ENCODE peak calls at places on chromosomes 16 and 17, in four cellular contexts. One of them, this sample, is unnamed.

GRCh38 chr16:23114131-23114904 is 34.9 kb downstream of the USP31 start:
- DNase-seq in H1: no peak
- DNase-seq in HepG2: no peak
- DNase-seq in GM12878: no peak
- DNase-seq in this sample: no peak

GRCh38 chr16:16059895-16060590 is 110.6 kb downstream of the ABCC1 start:
- DNase-seq in H1: no peak
- DNase-seq in HepG2: no peak
- DNase-seq in GM12878: no peak
- DNase-seq in this sample: no peak

GRCh38 chr16:61323456-61323855 is 712.8 kb downstream of the CDH8 start:
- DNase-seq in H1: no peak
- DNase-seq in HepG2: peak; percentile 3
- DNase-seq in GM12878: no peak
- DNase-seq in this sample: no peak

GRCh38 chr16:51500306-51500705 is 349.2 kb upstream of the SALL1 start:
- DNase-seq in H1: no peak
- DNase-seq in HepG2: no peak
- DNase-seq in GM12878: no peak
- DNase-seq in this sample: no peak

GRCh38 chr17:45722161-45722560 is 62.0 kb upstream of the CRHR1 start:
- DNase-seq in H1: peak; percentile 69
- DNase-seq in HepG2: peak; percentile 58
- DNase-seq in GM12878: no peak
- DNase-seq in this sample: peak; percentile 44

GRCh38 chr17:71203953-71204352 is 916.9 kb upstream of the SOX9 start:
- DNase-seq in H1: no peak
- DNase-seq in HepG2: no peak
- DNase-seq in GM12878: no peak
- DNase-seq in this sample: no peak

GRCh38 chr17:3926860-3927627 is 10.8 kb upstream of the P2RX1 start:
- DNase-seq in H1: peak; percentile 39
- DNase-seq in HepG2: peak; percentile 23
- DNase-seq in GM12878: no peak
- DNase-seq in this sample: no peak

GRCh38 chr17:50675627-50676026 is 32.1 kb downstream of the ANKRD40 start:
- DNase-seq in H1: no peak
- DNase-seq in HepG2: no peak
- DNase-seq in GM12878: no peak
- DNase-seq in this sample: no peak

GRCh38 chr17:35257080-35257701 is 14.3 kb downstream of the SLFN5 start:
- DNase-seq in H1: no peak
- DNase-seq in HepG2: peak; percentile 7
- DNase-seq in GM12878: no peak
- DNase-seq in this sample: no peak

GRCh38 chr17:42365136-42365535 is 23.1 kb downstream of the STAT3 start:
- DNase-seq in H1: no peak
- DNase-seq in HepG2: no peak
- DNase-seq in GM12878: no peak
- DNase-seq in this sample: no peak

GRCh38 chr16:5903797-5904196 is 806.2 kb upstream of the EEF2KMT start:
- DNase-seq in H1: no peak
- DNase-seq in HepG2: no peak
- DNase-seq in GM12878: no peak
- DNase-seq in this sample: no peak

GRCh38 chr16:929227-929669 is 41.5 kb downstream of the LMF1 start:
- DNase-seq in H1: no peak
- DNase-seq in HepG2: no peak
- DNase-seq in GM12878: no peak
- DNase-seq in this sample: peak; percentile 38

GRCh38 chr17:66542967-66543525 is 240.6 kb downstream of the PRKCA start:
- DNase-seq in H1: no peak
- DNase-seq in HepG2: peak; percentile 29
- DNase-seq in GM12878: no peak
- DNase-seq in this sample: no peak

GRCh38 chr16:5928476-5929055 is 831.0 kb upstream of the EEF2KMT start:
- DNase-seq in H1: peak; percentile 47
- DNase-seq in HepG2: no peak
- DNase-seq in GM12878: no peak
- DNase-seq in this sample: peak; percentile 86

GRCh38 chr17:81294512-81295030 is 536 bp downstream of the SLC38A10 start:
- DNase-seq in H1: no peak
- DNase-seq in HepG2: no peak
- DNase-seq in GM12878: no peak
- DNase-seq in this sample: no peak

GRCh38 chr17:1617620-1618174 is 10.9 kb downstream of the SLC43A2 start:
- DNase-seq in H1: no peak
- DNase-seq in HepG2: no peak
- DNase-seq in GM12878: no peak
- DNase-seq in this sample: no peak
- TF ChIP-seq SUZ12 in H1: no peak
- TF ChIP-seq SUZ12 in HepG2: no peak
- TF ChIP-seq SUZ12 in GM12878: no peak
- TF ChIP-seq SUZ12 in this sample: no peak

DNA sequence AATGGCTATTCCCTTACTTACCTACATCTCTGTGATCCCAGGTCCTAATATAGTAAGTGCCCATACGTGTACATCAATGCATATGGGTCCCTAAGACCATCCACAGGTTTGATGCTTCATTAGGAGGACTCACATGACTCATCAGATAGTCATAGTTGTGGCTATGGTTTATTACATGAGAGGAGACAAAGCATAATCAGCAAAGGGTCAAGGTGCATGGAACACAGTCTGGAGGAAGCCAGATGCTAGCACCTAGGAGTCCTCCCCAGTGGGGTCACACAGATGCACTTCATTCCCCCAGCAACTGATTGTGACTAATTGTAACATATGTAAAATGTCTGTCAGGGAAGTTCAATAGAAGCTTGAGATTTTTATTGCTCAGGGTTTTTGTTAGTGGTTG is 42.8 kb downstream of the PHKB start:
- DNase-seq in H1: no peak
- DNase-seq in HepG2: no peak
- DNase-seq in GM12878: no peak
- DNase-seq in this sample: no peak
- TF ChIP-seq YY1 in H1: no peak
- TF ChIP-seq YY1 in HepG2: no peak
- TF ChIP-seq YY1 in GM12878: no peak
- TF ChIP-seq YY1 in this sample: no peak

GRCh38 chr17:9940826-9941225 is 35.8 kb upstream of the RCVRN start:
- DNase-seq in H1: no peak
- DNase-seq in HepG2: no peak
- DNase-seq in GM12878: no peak
- DNase-seq in this sample: no peak

GRCh38 chr17:9942885-9943284 is 37.8 kb upstream of the RCVRN start:
- DNase-seq in H1: no peak
- DNase-seq in HepG2: no peak
- DNase-seq in GM12878: no peak
- DNase-seq in this sample: no peak

GRCh38 chr17:9941305-9941704 is 36.2 kb upstream of the RCVRN start:
- DNase-seq in H1: no peak
- DNase-seq in HepG2: no peak
- DNase-seq in GM12878: no peak
- DNase-seq in this sample: no peak

GRCh38 chr17:9938764-9939163 is 33.7 kb upstream of the RCVRN start:
- DNase-seq in H1: no peak
- DNase-seq in HepG2: no peak
- DNase-seq in GM12878: no peak
- DNase-seq in this sample: no peak

DNA sequence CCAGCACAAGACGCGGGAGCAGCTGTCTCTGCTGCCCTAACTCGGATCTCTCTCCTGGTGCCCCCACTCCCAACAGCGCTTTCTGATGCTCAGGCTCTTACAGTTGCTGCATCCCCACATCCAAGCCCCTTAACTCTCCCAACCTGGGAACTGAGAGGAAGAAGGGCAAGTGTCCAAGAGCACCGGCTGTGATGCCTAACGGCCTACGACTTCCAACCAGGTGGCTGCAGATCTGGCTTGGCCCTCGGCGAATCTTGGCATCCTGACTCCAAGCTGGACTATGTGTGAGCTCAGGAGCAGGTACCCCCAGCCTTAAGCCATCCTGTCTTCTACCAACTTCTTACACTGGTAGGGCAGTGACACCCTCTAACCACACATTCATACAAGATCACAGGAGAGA is 38.3 kb upstream of the RCVRN start:
- DNase-seq in H1: no peak
- DNase-seq in HepG2: no peak
- DNase-seq in GM12878: no peak
- DNase-seq in this sample: no peak
- TF ChIP-seq SUZ12 in H1: no peak
- TF ChIP-seq SUZ12 in HepG2: no peak
- TF ChIP-seq SUZ12 in GM12878: no peak
- TF ChIP-seq SUZ12 in this sample: no peak

DNA sequence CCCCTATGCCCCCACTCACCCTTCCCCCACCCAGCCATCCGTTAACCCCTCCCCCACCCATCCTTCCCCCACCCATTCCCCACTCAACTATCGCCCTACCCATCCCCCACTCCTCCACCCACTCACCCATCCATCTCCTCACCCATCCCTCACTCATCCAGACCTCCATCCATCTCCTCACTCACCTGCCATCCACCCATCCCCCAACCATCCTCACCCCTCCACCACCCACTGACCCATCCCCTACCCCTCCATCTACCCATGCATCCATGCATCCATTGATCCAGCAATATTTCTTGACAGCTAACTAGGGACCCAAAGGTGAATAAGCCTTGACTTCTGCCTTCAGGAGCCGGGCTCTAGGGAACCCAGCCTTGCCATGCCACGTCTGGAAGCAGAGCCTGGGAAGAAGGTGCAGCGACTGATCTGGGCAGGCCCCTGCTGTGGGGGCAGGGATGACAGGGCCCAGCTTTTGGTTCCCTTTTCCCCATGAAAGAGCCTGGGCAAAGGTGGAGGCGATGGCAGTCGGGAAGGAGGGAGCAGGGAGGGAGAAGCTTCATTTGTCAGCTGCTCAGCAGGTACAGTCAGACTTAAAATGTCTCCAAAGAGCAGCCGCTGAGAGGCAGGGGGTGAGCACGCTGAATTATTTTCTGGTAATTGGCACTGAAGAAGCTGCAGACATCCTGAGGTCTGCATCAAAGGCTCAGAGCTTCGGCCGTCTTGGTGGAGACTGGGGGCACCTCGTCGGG is 23.2 kb upstream of the DOC2B start:
- DNase-seq in H1: no peak
- DNase-seq in HepG2: no peak
- DNase-seq in GM12878: no peak
- DNase-seq in this sample: no peak
- TF ChIP-seq YY1 in H1: no peak
- TF ChIP-seq YY1 in HepG2: no peak
- TF ChIP-seq YY1 in GM12878: no peak
- TF ChIP-seq YY1 in this sample: no peak

GRCh38 chr17:68383443-68384321 is 73.6 kb downstream of the WIPI1 start:
- DNase-seq in H1: no peak
- DNase-seq in HepG2: peak; percentile 99
- DNase-seq in GM12878: no peak
- DNase-seq in this sample: no peak
- TF ChIP-seq SUZ12 in H1: no peak
- TF ChIP-seq SUZ12 in HepG2: no peak
- TF ChIP-seq SUZ12 in GM12878: no peak
- TF ChIP-seq SUZ12 in this sample: no peak

DNA sequence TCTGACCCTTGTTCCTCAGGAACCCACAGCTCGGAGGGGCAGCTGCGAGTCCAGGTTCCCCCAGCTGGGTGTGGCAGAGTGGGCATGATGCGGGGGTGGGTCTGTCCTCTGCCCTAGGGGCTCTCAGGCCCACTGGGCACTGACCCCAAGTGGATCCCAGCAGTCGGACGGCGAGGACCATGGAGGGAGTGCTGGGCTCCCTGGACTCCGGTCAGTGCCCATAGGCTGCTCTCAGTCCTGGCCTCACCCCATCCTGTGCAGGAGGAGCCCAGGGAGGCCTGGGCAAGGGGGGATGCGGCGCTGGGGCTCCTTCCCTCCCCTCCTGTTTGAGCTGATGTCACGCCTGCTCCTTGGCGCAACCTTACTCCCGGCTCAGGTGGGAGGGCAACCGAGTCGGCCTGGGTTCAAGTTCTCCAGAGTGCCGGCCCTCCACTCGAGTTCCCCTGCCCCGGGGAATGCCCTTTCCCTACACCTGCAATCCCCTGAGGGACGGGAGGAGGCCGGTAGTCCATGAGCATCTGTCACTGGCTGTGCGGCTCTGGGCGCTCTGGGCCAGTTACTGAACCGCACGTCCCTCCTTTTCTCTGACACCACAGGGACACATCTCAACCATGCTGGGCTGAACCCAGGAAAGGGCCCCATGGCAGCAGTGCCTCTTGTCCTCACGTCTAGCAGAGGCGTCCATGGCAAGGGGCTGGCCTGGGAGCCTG is 52.6 kb upstream of the ACSF3 start:
- DNase-seq in H1: no peak
- DNase-seq in HepG2: no peak
- DNase-seq in GM12878: no peak
- DNase-seq in this sample: no peak
- TF ChIP-seq YY1 in H1: no peak
- TF ChIP-seq YY1 in HepG2: no peak
- TF ChIP-seq YY1 in GM12878: no peak
- TF ChIP-seq YY1 in this sample: no peak

GRCh38 chr16:58094026-58094425 is 35.2 kb downstream of the CFAP20 start:
- DNase-seq in H1: no peak
- DNase-seq in HepG2: no peak
- DNase-seq in GM12878: no peak
- DNase-seq in this sample: no peak
- TF ChIP-seq SUZ12 in H1: no peak
- TF ChIP-seq SUZ12 in HepG2: no peak
- TF ChIP-seq SUZ12 in GM12878: no peak
- TF ChIP-seq SUZ12 in this sample: no peak

GRCh38 chr17:76569607-76570279 is 15.9 kb downstream of the ST6GALNAC2 start:
- DNase-seq in H1: no peak
- DNase-seq in HepG2: peak; percentile 92
- DNase-seq in GM12878: no peak
- DNase-seq in this sample: no peak
- TF ChIP-seq YY1 in H1: no peak
- TF ChIP-seq YY1 in HepG2: no peak
- TF ChIP-seq YY1 in GM12878: no peak
- TF ChIP-seq YY1 in this sample: no peak

GRCh38 chr16:20803561-20804214 is 2.6 kb downstream of the ERI2 start:
- DNase-seq in H1: no peak
- DNase-seq in HepG2: peak; percentile 75
- DNase-seq in GM12878: no peak
- DNase-seq in this sample: no peak

GRCh38 chr16:20799599-20799998 is 6.7 kb downstream of the ERI2 start:
- DNase-seq in H1: no peak
- DNase-seq in HepG2: peak; percentile 18
- DNase-seq in GM12878: no peak
- DNase-seq in this sample: no peak

GRCh38 chr16:20806168-20807050 is at the start of the genes ERI2 and REXO5:
- DNase-seq in H1: peak; percentile 93
- DNase-seq in HepG2: peak; percentile 98
- DNase-seq in GM12878: peak; percentile 59
- DNase-seq in this sample: peak; percentile 92

GRCh38 chr16:20801278-20801677 is 5.0 kb downstream of the ERI2 start:
- DNase-seq in H1: no peak
- DNase-seq in HepG2: no peak
- DNase-seq in GM12878: no peak
- DNase-seq in this sample: no peak

GRCh38 chr16:20803192-20803560 is 3.1 kb downstream of the ERI2 start:
- DNase-seq in H1: no peak
- DNase-seq in HepG2: no peak
- DNase-seq in GM12878: no peak
- DNase-seq in this sample: no peak
- TF ChIP-seq SUZ12 in H1: no peak
- TF ChIP-seq SUZ12 in HepG2: no peak
- TF ChIP-seq SUZ12 in GM12878: no peak
- TF ChIP-seq SUZ12 in this sample: no peak

This sample was measured in NT2/D1.